ENCODE peak calls at places on chromosomes 12 and 14, in seven cellular contexts. One of them, this sample, is unnamed. For H3K79me1, the result is how much of the 10 kb centered on the place peaks cover.

GRCh38 chr12:67651380-67651695 is 2.8 kb downstream of the DYRK2 start:
- DNase-seq in IMR-90: peak
- DNase-seq in mesenchymal stem cell: peak
- DNase-seq in trophoblast cell: no peak
- DNase-seq in mesendoderm: peak
- DNase-seq in H1: no peak
- DNase-seq in neuronal stem cell: no peak
- DNase-seq in this sample: no peak

GRCh38 chr14:98177551-98177950 is 1094.4 kb downstream of the BCL11B start:
- DNase-seq in IMR-90: no peak
- DNase-seq in mesenchymal stem cell: no peak
- DNase-seq in trophoblast cell: no peak
- DNase-seq in mesendoderm: no peak
- DNase-seq in H1: no peak
- DNase-seq in neuronal stem cell: no peak
- DNase-seq in this sample: no peak

GRCh38 chr14:95222151-95222631 is 64.9 kb upstream of the DICER1 start:
- DNase-seq in IMR-90: peak
- DNase-seq in mesenchymal stem cell: peak
- DNase-seq in trophoblast cell: peak
- DNase-seq in mesendoderm: peak
- DNase-seq in H1: no peak
- DNase-seq in neuronal stem cell: no peak
- DNase-seq in this sample: peak

GRCh38 chr12:124191024-124191359 is 103.9 kb upstream of the RFLNA start:
- DNase-seq in IMR-90: no peak
- DNase-seq in mesenchymal stem cell: peak
- DNase-seq in trophoblast cell: no peak
- DNase-seq in mesendoderm: peak
- DNase-seq in H1: no peak
- DNase-seq in neuronal stem cell: no peak
- DNase-seq in this sample: no peak

GRCh38 chr12:6695313-6696045 is 5.1 kb downstream of the PIANP start:
- DNase-seq in IMR-90: no peak
- DNase-seq in mesenchymal stem cell: no peak
- DNase-seq in trophoblast cell: no peak
- DNase-seq in mesendoderm: no peak
- DNase-seq in H1: no peak
- DNase-seq in neuronal stem cell: no peak
- DNase-seq in this sample: no peak

GRCh38 chr12:66823857-66824570 is 145.1 kb upstream of the GRIP1 start:
- DNase-seq in IMR-90: no peak
- DNase-seq in mesenchymal stem cell: no peak
- DNase-seq in trophoblast cell: peak
- DNase-seq in mesendoderm: peak
- DNase-seq in H1: no peak
- DNase-seq in neuronal stem cell: no peak
- DNase-seq in this sample: no peak

GRCh38 chr14:64878775-64879634 is 702 bp downstream of the SPTB start:
- DNase-seq in IMR-90: no peak
- DNase-seq in mesenchymal stem cell: peak
- DNase-seq in trophoblast cell: no peak
- DNase-seq in mesendoderm: peak
- DNase-seq in H1: peak
- DNase-seq in neuronal stem cell: peak
- DNase-seq in this sample: peak

GRCh38 chr12:53143355-53143754 is 37.2 kb upstream of the ZNF740 start:
- DNase-seq in IMR-90: no peak
- DNase-seq in mesenchymal stem cell: no peak
- DNase-seq in trophoblast cell: peak
- DNase-seq in mesendoderm: peak
- DNase-seq in H1: no peak
- DNase-seq in neuronal stem cell: no peak
- DNase-seq in this sample: no peak

GRCh38 chr14:39469094-39469710 is 37.0 kb upstream of the FBXO33 start:
- DNase-seq in IMR-90: no peak
- DNase-seq in mesenchymal stem cell: peak
- DNase-seq in trophoblast cell: no peak
- DNase-seq in mesendoderm: peak
- DNase-seq in H1: peak
- DNase-seq in neuronal stem cell: no peak
- DNase-seq in this sample: peak

GRCh38 chr14:95320076-95320895 is 578 bp upstream of the CLMN start:
- DNase-seq in IMR-90: no peak
- DNase-seq in mesenchymal stem cell: no peak
- DNase-seq in trophoblast cell: no peak
- DNase-seq in mesendoderm: peak
- DNase-seq in H1: peak
- DNase-seq in neuronal stem cell: peak
- DNase-seq in this sample: peak

GRCh38 chr12:108109954-108110353 is 19.1 kb upstream of the WSCD2 start:
- DNase-seq in IMR-90: no peak
- DNase-seq in mesenchymal stem cell: no peak
- DNase-seq in trophoblast cell: no peak
- DNase-seq in mesendoderm: no peak
- DNase-seq in H1: no peak
- DNase-seq in neuronal stem cell: no peak
- DNase-seq in this sample: no peak

GRCh38 chr12:108629824-108630476 is 3.7 kb downstream of the SELPLG start:
- DNase-seq in IMR-90: peak
- DNase-seq in mesenchymal stem cell: peak
- DNase-seq in trophoblast cell: peak
- DNase-seq in mesendoderm: peak
- DNase-seq in H1: no peak
- DNase-seq in neuronal stem cell: no peak
- DNase-seq in this sample: no peak

GRCh38 chr12:6635856-6636521 is at the start of gene LPAR5:
- DNase-seq in IMR-90: no peak
- DNase-seq in mesenchymal stem cell: peak
- DNase-seq in trophoblast cell: no peak
- DNase-seq in mesendoderm: no peak
- DNase-seq in H1: no peak
- DNase-seq in neuronal stem cell: no peak
- DNase-seq in this sample: peak

GRCh38 chr12:84888861-84889260 is 23.7 kb downstream of the SLC6A15 start:
- DNase-seq in IMR-90: no peak
- DNase-seq in mesenchymal stem cell: no peak
- DNase-seq in trophoblast cell: peak
- DNase-seq in mesendoderm: no peak
- DNase-seq in H1: no peak
- DNase-seq in neuronal stem cell: no peak
- DNase-seq in this sample: no peak

GRCh38 chr12:131274906-131275305 is 321.2 kb downstream of the ADGRD1 start:
- DNase-seq in IMR-90: no peak
- DNase-seq in mesenchymal stem cell: no peak
- DNase-seq in trophoblast cell: no peak
- DNase-seq in mesendoderm: no peak
- DNase-seq in H1: no peak
- DNase-seq in neuronal stem cell: no peak
- DNase-seq in this sample: no peak

GRCh38 chr14:68610251-68610793 is 182.5 kb downstream of the ZFP36L1 start:
- DNase-seq in IMR-90: no peak
- DNase-seq in mesenchymal stem cell: no peak
- DNase-seq in trophoblast cell: peak
- DNase-seq in mesendoderm: peak
- DNase-seq in H1: no peak
- DNase-seq in neuronal stem cell: no peak
- DNase-seq in this sample: no peak

GRCh38 chr12:89309815-89310214 is 42.5 kb downstream of the DUSP6 start:
- DNase-seq in IMR-90: no peak
- DNase-seq in mesenchymal stem cell: peak
- DNase-seq in trophoblast cell: no peak
- DNase-seq in mesendoderm: no peak
- DNase-seq in H1: no peak
- DNase-seq in neuronal stem cell: no peak
- DNase-seq in this sample: no peak

GRCh38 chr14:66638688-66639087 is 130.7 kb downstream of the GPHN start:
- DNase-seq in IMR-90: peak
- DNase-seq in mesenchymal stem cell: peak
- DNase-seq in trophoblast cell: peak
- DNase-seq in mesendoderm: no peak
- DNase-seq in H1: no peak
- DNase-seq in neuronal stem cell: no peak
- DNase-seq in this sample: no peak

GRCh38 chr12:53972152-53972702 is 699 bp upstream of the HOXC11 start:
- DNase-seq in IMR-90: no peak
- DNase-seq in mesenchymal stem cell: no peak
- DNase-seq in trophoblast cell: peak
- DNase-seq in mesendoderm: no peak
- DNase-seq in H1: no peak
- DNase-seq in neuronal stem cell: no peak
- DNase-seq in this sample: no peak

GRCh38 chr14:61099221-61099835 is 118.3 kb downstream of the SLC38A6 start:
- DNase-seq in IMR-90: peak
- DNase-seq in mesenchymal stem cell: no peak
- DNase-seq in trophoblast cell: no peak
- DNase-seq in mesendoderm: no peak
- DNase-seq in H1: no peak
- DNase-seq in neuronal stem cell: no peak
- DNase-seq in this sample: no peak

GRCh38 chr14:60618200-60618599 is 31.1 kb downstream of the SIX1 start:
- DNase-seq in IMR-90: no peak
- DNase-seq in mesenchymal stem cell: no peak
- DNase-seq in trophoblast cell: no peak
- DNase-seq in mesendoderm: no peak
- DNase-seq in H1: no peak
- DNase-seq in neuronal stem cell: no peak
- DNase-seq in this sample: no peak

GRCh38 chr12:89029961-89030360 is 322.3 kb downstream of the DUSP6 start:
- DNase-seq in IMR-90: peak
- DNase-seq in mesenchymal stem cell: no peak
- DNase-seq in trophoblast cell: no peak
- DNase-seq in mesendoderm: no peak
- DNase-seq in H1: no peak
- DNase-seq in neuronal stem cell: no peak
- DNase-seq in this sample: no peak

GRCh38 chr12:98188649-98189048 is 326.7 kb upstream of the TMPO start:
- DNase-seq in IMR-90: no peak
- DNase-seq in mesenchymal stem cell: peak
- DNase-seq in trophoblast cell: no peak
- DNase-seq in mesendoderm: no peak
- DNase-seq in H1: no peak
- DNase-seq in neuronal stem cell: no peak
- DNase-seq in this sample: no peak
- H3K79me1 ChIP-seq in IMR-90: under half
- H3K79me1 ChIP-seq in mesenchymal stem cell: under half
- H3K79me1 ChIP-seq in trophoblast cell: under half
- H3K79me1 ChIP-seq in mesendoderm: under half
- H3K79me1 ChIP-seq in H1: under half
- H3K79me1 ChIP-seq in neuronal stem cell: under half
- H3K79me1 ChIP-seq in this sample: under half

GRCh38 chr12:25152055-25152454 is 42.9 kb downstream of the DNAI7 start:
- DNase-seq in IMR-90: no peak
- DNase-seq in mesenchymal stem cell: no peak
- DNase-seq in trophoblast cell: no peak
- DNase-seq in mesendoderm: no peak
- DNase-seq in H1: no peak
- DNase-seq in neuronal stem cell: no peak
- DNase-seq in this sample: no peak

GRCh38 chr12:25151476-25151875 is 43.5 kb downstream of the DNAI7 start:
- DNase-seq in IMR-90: peak
- DNase-seq in mesenchymal stem cell: peak
- DNase-seq in trophoblast cell: peak
- DNase-seq in mesendoderm: peak
- DNase-seq in H1: no peak
- DNase-seq in neuronal stem cell: no peak
- DNase-seq in this sample: peak

DNA sequence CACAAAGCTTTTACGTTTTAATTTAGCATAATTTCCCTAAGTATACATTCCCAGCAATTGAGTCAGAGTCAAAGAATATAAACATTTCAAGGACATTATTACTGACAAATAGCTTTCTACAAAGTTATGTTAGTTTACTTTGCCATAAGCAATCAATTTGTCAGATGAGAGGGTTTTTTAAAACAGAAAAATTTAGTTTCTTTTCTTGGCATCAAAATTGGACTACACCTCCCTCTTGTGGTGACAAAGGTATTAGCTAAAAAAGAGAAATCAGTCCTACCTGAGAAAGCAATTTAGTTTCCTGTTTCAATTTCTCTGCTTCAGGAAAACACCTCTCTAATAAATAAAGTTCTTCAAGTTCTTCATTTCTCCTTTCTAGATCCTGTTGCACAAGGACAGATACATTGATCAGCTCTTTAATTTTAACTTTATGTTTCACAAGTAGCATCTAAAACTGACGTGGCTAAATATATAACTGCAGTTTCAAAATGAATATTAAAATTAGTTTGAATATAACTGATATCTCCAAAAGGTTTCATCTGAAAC is 39.9 kb downstream of the DNAI7 start:
- DNase-seq in IMR-90: peak
- DNase-seq in mesenchymal stem cell: peak
- DNase-seq in trophoblast cell: peak
- DNase-seq in mesendoderm: peak
- DNase-seq in H1: no peak
- DNase-seq in neuronal stem cell: peak
- DNase-seq in this sample: no peak
- H3K4ac ChIP-seq in IMR-90: peak
- H3K4ac ChIP-seq in mesenchymal stem cell: no peak
- H3K4ac ChIP-seq in trophoblast cell: no peak
- H3K4ac ChIP-seq in mesendoderm: no peak
- H3K4ac ChIP-seq in H1: no peak
- H3K4ac ChIP-seq in neuronal stem cell: no peak
- H3K4ac ChIP-seq in this sample: no peak

GRCh38 chr12:48288387-48289268 is 62.1 kb downstream of the ZNF641 start:
- DNase-seq in IMR-90: no peak
- DNase-seq in mesenchymal stem cell: no peak
- DNase-seq in trophoblast cell: no peak
- DNase-seq in mesendoderm: no peak
- DNase-seq in H1: no peak
- DNase-seq in neuronal stem cell: no peak
- DNase-seq in this sample: no peak
- H4K8ac ChIP-seq in IMR-90: no peak
- H4K8ac ChIP-seq in mesenchymal stem cell: no peak
- H4K8ac ChIP-seq in trophoblast cell: no peak
- H4K8ac ChIP-seq in mesendoderm: no peak
- H4K8ac ChIP-seq in H1: no peak
- H4K8ac ChIP-seq in neuronal stem cell: no peak
- H4K8ac ChIP-seq in this sample: no peak

GRCh38 chr12:101823039-101823438 is 7.7 kb downstream of the GNPTAB start:
- DNase-seq in IMR-90: no peak
- DNase-seq in mesenchymal stem cell: no peak
- DNase-seq in trophoblast cell: no peak
- DNase-seq in mesendoderm: no peak
- DNase-seq in H1: no peak
- DNase-seq in neuronal stem cell: no peak
- DNase-seq in this sample: no peak

GRCh38 chr12:101826766-101827368 is 3.9 kb downstream of the GNPTAB start:
- DNase-seq in IMR-90: no peak
- DNase-seq in mesenchymal stem cell: peak
- DNase-seq in trophoblast cell: no peak
- DNase-seq in mesendoderm: no peak
- DNase-seq in H1: no peak
- DNase-seq in neuronal stem cell: no peak
- DNase-seq in this sample: no peak

GRCh38 chr12:101819467-101819866 is 11.3 kb downstream of the GNPTAB start:
- DNase-seq in IMR-90: peak
- DNase-seq in mesenchymal stem cell: no peak
- DNase-seq in trophoblast cell: no peak
- DNase-seq in mesendoderm: no peak
- DNase-seq in H1: no peak
- DNase-seq in neuronal stem cell: no peak
- DNase-seq in this sample: no peak

GRCh38 chr12:101824831-101825230 is 5.9 kb downstream of the GNPTAB start:
- DNase-seq in IMR-90: no peak
- DNase-seq in mesenchymal stem cell: no peak
- DNase-seq in trophoblast cell: no peak
- DNase-seq in mesendoderm: peak
- DNase-seq in H1: no peak
- DNase-seq in neuronal stem cell: no peak
- DNase-seq in this sample: no peak

GRCh38 chr12:101823891-101824290 is 6.9 kb downstream of the GNPTAB start:
- DNase-seq in IMR-90: no peak
- DNase-seq in mesenchymal stem cell: peak
- DNase-seq in trophoblast cell: peak
- DNase-seq in mesendoderm: peak
- DNase-seq in H1: peak
- DNase-seq in neuronal stem cell: peak
- DNase-seq in this sample: peak
- H3K79me1 ChIP-seq in IMR-90: under half
- H3K79me1 ChIP-seq in mesenchymal stem cell: under half
- H3K79me1 ChIP-seq in trophoblast cell: under half
- H3K79me1 ChIP-seq in mesendoderm: under half
- H3K79me1 ChIP-seq in H1: under half
- H3K79me1 ChIP-seq in neuronal stem cell: under half
- H3K79me1 ChIP-seq in this sample: under half